ENCODE peak calls at places on chromosome 1, in nine cellular contexts. Y is heart left ventricle, V is IMR-90, K is A549, Z is K562, D is tibial nerve, H is ovary, W is right lobe of liver, F is sigmoid colon. N is an unnamed sample. For H3K4me1 and H3K9me3, the result is how much of the 10 kb centered on the place peaks cover.

GRCh38 chr1:157156058-157156541 is 17.9 kb upstream of the ETV3 start:
- DNase-seq in Z (peak), K (peak), W (peak), D (peak), Y (peak), V (peak), F (peak), H (peak), N (peak)

GRCh38 chr1:226989081-226989747 is 49.1 kb downstream of the COQ8A start:
- DNase-seq in Z (no peak), F (peak), K (no peak), V (no peak), Y (no peak), W (no peak), H (no peak), D (no peak), N (no peak)

GRCh38 chr1:154751690-154752089 is 118.4 kb downstream of the KCNN3 start:
- DNase-seq in W (no peak), F (peak), H (no peak), D (no peak), K (no peak), Y (no peak), V (no peak), Z (no peak), N (no peak)

GRCh38 chr1:211711313-211711712 is 35.9 kb upstream of the NEK2 start:
- DNase-seq in H (no peak), F (no peak), K (no peak), Y (no peak), V (no peak), D (no peak), W (no peak), Z (no peak), N (no peak)

GRCh38 chr1:17943506-17943905 is 164.1 kb upstream of the IGSF21 start:
- DNase-seq in Y (no peak), Z (no peak), H (no peak), D (no peak), K (no peak), F (no peak), W (no peak), V (no peak), N (no peak)

GRCh38 chr1:229273507-229274232 is 2.8 kb downstream of the RAB4A start:
- DNase-seq in F (no peak), Y (no peak), K (peak), D (no peak), V (no peak), W (peak), H (no peak), Z (no peak), N (peak)

GRCh38 chr1:6487804-6488484 is 3.5 kb downstream of the PLEKHG5 start:
- DNase-seq in H (no peak), Y (no peak), K (no peak), D (no peak), W (no peak), Z (no peak), V (no peak), F (no peak), N (no peak)

GRCh38 chr1:214276786-214277185 is 4.2 kb upstream of the SMYD2 start:
- DNase-seq in V (no peak), D (no peak), W (no peak), F (no peak), H (no peak), Y (no peak), K (no peak), Z (no peak), N (no peak)

GRCh38 chr1:93681095-93681548 is 515 bp downstream of the BCAR3 start:
- DNase-seq in V (peak), Y (peak), H (peak), F (no peak), K (no peak), W (no peak), Z (no peak), D (no peak), N (no peak)

GRCh38 chr1:149936076-149936991 is at the start of gene MTMR11:
- DNase-seq in K (peak), V (peak), F (peak), D (peak), W (no peak), H (no peak), Z (peak), Y (no peak), N (peak)

GRCh38 chr1:75136158-75136815 is 2.1 kb downstream of the LHX8 start:
- DNase-seq in D (no peak), H (no peak), V (no peak), W (no peak), K (peak), Z (no peak), Y (no peak), F (peak), N (no peak)

GRCh38 chr1:230682274-230682673 is 31.6 kb downstream of the AGT start:
- DNase-seq in K (no peak), V (no peak), F (no peak), D (no peak), Y (no peak), Z (peak), W (no peak), H (no peak), N (peak)

GRCh38 chr1:190373705-190374336 is 103.8 kb downstream of the BRINP3 start:
- DNase-seq in F (no peak), Y (no peak), K (peak), V (peak), Z (no peak), W (no peak), H (no peak), D (no peak), N (no peak)

GRCh38 chr1:169128565-169128964 is 22.1 kb downstream of the ATP1B1 start:
- DNase-seq in D (no peak), Z (no peak), W (no peak), V (no peak), F (no peak), K (no peak), H (no peak), Y (no peak), N (no peak)

GRCh38 chr1:9322845-9323244 is 30.2 kb downstream of the SPSB1 start:
- DNase-seq in K (no peak), V (no peak), F (no peak), Z (no peak), H (no peak), Y (peak), W (no peak), D (no peak), N (no peak)
- H3K4me1 ChIP-seq in K (half or more), V (half or more), F (half or more), Z (under half), H (half or more), Y (under half), W (under half), D (half or more), N (under half)

DNA sequence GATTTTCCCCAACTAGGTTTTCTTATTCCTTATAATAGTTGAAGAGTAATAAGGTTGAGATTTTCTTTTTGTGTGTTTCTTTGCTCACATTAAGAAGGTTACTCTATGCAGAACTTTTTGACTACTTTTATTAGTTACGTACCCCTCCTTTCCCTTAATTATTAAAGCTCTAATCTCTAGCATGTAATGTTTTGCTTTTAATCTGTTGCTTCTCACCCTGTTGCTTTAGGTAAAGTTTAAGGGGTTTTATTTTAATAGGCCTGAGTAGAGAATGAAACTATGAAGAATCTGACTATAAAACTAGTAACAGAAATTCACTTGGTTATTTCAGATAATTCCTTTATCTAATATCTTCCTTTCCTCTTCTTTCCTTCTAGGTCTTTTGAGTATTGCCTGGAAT is 53.4 kb downstream of the POU2F1 start:
- DNase-seq in Z (no peak), F (no peak), W (no peak), K (no peak), Y (no peak), V (no peak), H (no peak), D (no peak), N (no peak)
- TF ChIP-seq POLR2A in Z (no peak), F (no peak), W (no peak), K (no peak), Y (no peak), V (no peak), H (no peak), D (no peak), N (no peak)

DNA sequence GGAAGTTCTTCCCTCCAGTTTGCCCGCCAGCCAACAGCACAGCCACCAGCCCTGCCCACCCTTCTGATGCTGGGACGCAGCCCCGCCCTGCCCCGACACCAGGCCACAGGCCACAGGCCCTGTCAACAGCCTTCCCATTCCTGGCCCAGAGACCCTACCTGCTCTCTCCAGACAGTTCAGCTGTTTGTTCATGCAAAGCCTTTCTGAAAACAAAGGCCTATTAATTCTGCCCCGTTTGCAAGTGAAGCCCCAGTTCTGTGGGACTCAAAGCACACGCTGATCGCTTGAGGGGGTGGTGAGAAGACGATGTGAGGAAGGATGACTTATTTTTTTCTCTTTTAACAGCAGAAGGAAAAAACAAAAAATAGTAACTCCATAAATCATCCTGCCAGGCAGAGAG is 55.4 kb upstream of the KIF26B start:
- DNase-seq in H (no peak), Y (no peak), F (no peak), V (no peak), K (no peak), W (no peak), Z (no peak), D (no peak), N (no peak)
- H3K9me3 ChIP-seq in H (under half), Y (under half), F (under half), V (under half), K (under half), W (under half), Z (under half), D (under half), N (under half)

GRCh38 chr1:147565189-147565980 is 24.1 kb downstream of the BCL9 start:
- DNase-seq in W (no peak), D (no peak), K (no peak), V (no peak), Y (no peak), Z (no peak), F (no peak), H (no peak), N (no peak)
- H3K4me1 ChIP-seq in W (under half), D (under half), K (under half), V (under half), Y (under half), Z (under half), F (under half), H (under half), N (under half)

GRCh38 chr1:3774503-3775247 is 2.1 kb downstream of the SMIM1 start:
- DNase-seq in K (no peak), W (no peak), Z (peak), D (no peak), H (peak), V (no peak), Y (no peak), F (no peak), N (no peak)

GRCh38 chr1:3772027-3772714 is 378 bp upstream of the SMIM1 start:
- DNase-seq in K (peak), W (peak), Y (peak), D (peak), Z (peak), F (peak), H (peak), V (peak), N (peak)

GRCh38 chr1:3771108-3772026 is 1.2 kb upstream of the SMIM1 start:
- DNase-seq in K (no peak), Z (peak), H (peak), D (no peak), Y (no peak), V (no peak), F (no peak), W (no peak), N (no peak)

GRCh38 chr1:3773572-3774502 is 1.3 kb downstream of the SMIM1 start:
- DNase-seq in H (peak), F (no peak), V (no peak), K (no peak), W (no peak), D (no peak), Y (no peak), Z (no peak), N (no peak)

DNA sequence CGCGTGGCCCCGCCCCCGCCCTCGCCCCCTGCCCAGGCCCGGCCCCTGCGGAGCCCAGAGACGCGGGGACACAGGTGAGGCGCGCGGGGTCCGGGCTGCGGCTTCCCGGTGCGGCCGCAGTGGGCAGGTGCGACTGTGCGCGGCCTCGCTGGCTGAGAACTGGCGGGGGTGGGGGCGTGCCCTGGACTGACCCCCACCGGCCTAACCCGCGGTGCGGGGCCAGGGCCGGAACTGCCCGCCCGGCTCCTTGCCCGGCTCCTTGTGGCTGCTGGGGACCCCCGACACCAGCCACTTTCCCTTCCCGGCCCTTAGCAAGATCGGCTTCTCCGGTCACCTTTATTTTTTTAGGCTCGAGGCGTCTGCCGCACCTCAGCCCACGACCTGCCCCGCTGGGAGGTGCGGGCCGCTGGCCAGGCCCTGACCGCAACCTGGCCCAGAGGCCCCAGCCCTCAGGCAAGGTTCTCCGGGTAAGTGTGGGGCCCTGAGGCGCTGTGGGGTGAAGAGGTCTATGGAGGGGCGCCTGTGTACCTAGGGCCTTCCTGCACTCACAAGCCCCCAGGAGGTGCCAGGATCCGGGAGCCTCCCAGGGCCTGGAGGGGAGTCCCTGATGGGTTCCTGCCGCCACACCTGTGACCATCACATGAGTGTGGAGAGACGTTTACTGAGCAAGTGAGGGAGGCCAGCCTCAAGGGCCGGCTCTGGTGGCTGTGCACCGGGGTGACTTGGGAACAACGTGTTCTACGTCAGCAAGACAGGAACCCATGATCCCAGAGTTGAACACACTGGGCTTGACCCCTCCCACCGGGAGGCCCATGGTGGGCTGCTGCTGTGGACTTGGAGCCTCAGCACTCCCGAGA is at the start of gene SMIM1:
- DNase-seq in H (no peak), K (no peak), V (no peak), Y (peak), Z (no peak), W (no peak), D (no peak), F (peak), N (no peak)
- TF ChIP-seq POLR2A in H (no peak), K (no peak), V (no peak), Y (peak), Z (peak), W (no peak), D (no peak), F (no peak), N (peak)

N was measured in prostate gland.